ENCODE peak calls at places on chromosomes 5 and 9, in ten cellular contexts. Z, S, D, W, P, A, G, U, H and E are unnamed samples.
A peak's percentile ranks its signal among the peaks of the same experiment; 100 is the strongest.

GRCh38 chr5:53092242-53092641 is 17.3 kb downstream of the MOCS2 start:
- DNase-seq in U (no peak), H (no peak), W (no peak), S (no peak), P (no peak), Z (no peak), D (no peak), A (no peak), G (no peak), E (no peak)

GRCh38 chr5:167346461-167346860 is 945.0 kb upstream of the WWC1 start:
- DNase-seq in H (no peak), Z (no peak), P (no peak), G (no peak), W (no peak), A (no peak), U (no peak), S (no peak), D (no peak), E (no peak)

GRCh38 chr5:13613621-13614020 is 330.9 kb downstream of the DNAH5 start:
- DNase-seq in U (no peak), D (no peak), S (no peak), P (no peak), H (no peak), A (no peak), G (no peak), Z (no peak), W (no peak), E (no peak)

GRCh38 chr9:98765276-98765675 is 31.1 kb downstream of the ANKS6 start:
- DNase-seq in S (no peak), H (no peak), D (no peak), W (no peak), Z (no peak), A (no peak), P (no peak), G (no peak), U (no peak), E (no peak)

GRCh38 chr5:87400305-87400899 is 12.3 kb downstream of the CCNH start:
- DNase-seq in G (no peak), D (no peak), A (no peak), W (no peak), U (no peak), P (no peak), Z (no peak), S (no peak), H (peak; percentile 62), E (no peak)

GRCh38 chr5:110639307-110639902 is 87.1 kb downstream of the TMEM232 start:
- DNase-seq in A (no peak), Z (no peak), G (no peak), S (no peak), H (peak; percentile 4), W (no peak), U (no peak), D (no peak), P (no peak), E (no peak)

GRCh38 chr9:117777823-117778222 is 73.6 kb downstream of the TLR4 start:
- DNase-seq in D (no peak), U (no peak), G (no peak), S (no peak), Z (no peak), W (peak; percentile 6), A (no peak), P (no peak), H (no peak), E (no peak)

GRCh38 chr9:130263601-130264413 is 1.8 kb upstream of the HMCN2 start:
- DNase-seq in H (peak; percentile 32), D (no peak), U (no peak), W (no peak), Z (no peak), G (no peak), S (no peak), A (peak; percentile 56), P (no peak), E (no peak)

GRCh38 chr5:83256091-83256775 is 178.9 kb downstream of the XRCC4 start:
- DNase-seq in S (no peak), D (no peak), G (no peak), U (no peak), P (no peak), Z (no peak), W (no peak), A (no peak), H (peak; percentile 73), E (no peak)

GRCh38 chr9:133581553-133582343 is 27.4 kb downstream of the FAM163B start:
- DNase-seq in A (no peak), S (no peak), W (peak; percentile 66), G (peak; percentile 75), U (no peak), Z (no peak), D (no peak), P (no peak), H (no peak), E (no peak)

GRCh38 chr9:137965177-137965795 is 87.7 kb downstream of the CACNA1B start:
- DNase-seq in U (no peak), D (peak; percentile 20), H (no peak), G (no peak), P (no peak), S (no peak), W (no peak), A (no peak), Z (no peak), E (no peak)

GRCh38 chr5:172140120-172140519 is 47.9 kb downstream of the STK10 start:
- DNase-seq in S (no peak), G (no peak), A (no peak), D (no peak), Z (no peak), P (no peak), U (no peak), W (no peak), H (no peak), E (no peak)

GRCh38 chr5:127442085-127442484 is 75.4 kb upstream of the PRRC1 start:
- DNase-seq in P (no peak), H (peak; percentile 65), A (no peak), Z (peak; percentile 31), D (no peak), W (no peak), G (no peak), S (no peak), U (no peak), E (no peak)

GRCh38 chr9:4569101-4569500 is 78.8 kb downstream of the SLC1A1 start:
- DNase-seq in Z (no peak), H (peak; percentile 12), A (no peak), U (no peak), P (no peak), D (no peak), G (no peak), S (no peak), W (no peak), E (no peak)

GRCh38 chr5:78508231-78508765 is 140.3 kb downstream of the LHFPL2 start:
- DNase-seq in P (peak; percentile 31), Z (no peak), U (no peak), G (no peak), A (no peak), H (peak; percentile 60), D (no peak), W (no peak), S (no peak), E (no peak)

GRCh38 chr9:76537150-76537646 is 78.2 kb downstream of the GCNT1 start:
- DNase-seq in Z (no peak), A (peak; percentile 71), W (peak; percentile 34), D (no peak), P (no peak), G (peak; percentile 36), H (no peak), S (no peak), U (peak; percentile 63), E (no peak)

GRCh38 chr5:165928971-165929370 is 2362.5 kb upstream of the WWC1 start:
- DNase-seq in D (no peak), S (no peak), P (no peak), H (no peak), Z (no peak), W (no peak), U (no peak), G (no peak), A (no peak), E (no peak)

GRCh38 chr9:33272061-33272460 is 7.2 kb downstream of the CHMP5 start:
- DNase-seq in P (no peak), U (no peak), Z (no peak), G (no peak), W (no peak), S (no peak), H (no peak), D (no peak), A (no peak), E (peak; percentile 21)

DNA sequence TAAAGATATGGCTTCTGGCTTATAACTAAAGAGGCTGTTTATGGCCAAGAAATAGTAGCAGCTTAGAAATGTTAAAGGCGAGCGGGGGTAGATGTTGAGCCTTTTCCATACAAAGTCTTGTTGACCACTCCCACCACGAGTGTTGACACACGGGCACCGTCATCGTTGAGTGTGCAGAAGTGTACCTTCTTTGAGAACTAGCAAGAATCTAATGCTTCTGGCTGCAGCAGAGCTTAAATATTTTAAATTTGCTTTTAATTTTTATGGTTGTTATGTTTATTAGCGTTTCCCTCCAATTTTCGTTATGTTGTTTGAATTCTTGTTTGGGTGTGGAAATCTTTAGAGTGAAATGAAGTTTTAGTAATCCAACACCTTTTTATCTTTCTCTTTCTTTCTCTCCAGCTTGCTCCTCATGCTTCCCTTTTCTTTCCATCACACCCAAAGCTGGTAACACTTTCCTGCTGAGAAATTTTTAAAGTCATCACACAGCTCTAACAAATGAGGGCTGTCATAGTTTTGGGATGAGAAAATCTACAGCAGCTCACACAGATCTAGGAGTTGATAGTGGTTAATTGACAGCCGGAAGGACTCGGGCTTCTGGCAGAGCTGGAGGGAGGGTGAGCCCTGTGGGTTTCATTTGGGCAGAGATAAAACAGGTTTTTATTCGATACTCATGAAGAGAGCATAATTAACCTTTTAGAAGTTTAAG is 120.1 kb upstream of the ZNF608 start:
- DNase-seq in U (no peak), H (peak; percentile 22), S (no peak), Z (peak; percentile 9), A (no peak), W (no peak), P (no peak), G (no peak), D (peak; percentile 58), E (no peak)
- H3K4me3 ChIP-seq in U (no peak overlapping the region), H (peak overlapping the region; percentile 33), S (no peak overlapping the region), Z (no peak overlapping the region), A (no peak overlapping the region), W (no peak overlapping the region), P (no peak overlapping the region), G (no peak overlapping the region), D (no peak overlapping the region), E (no peak overlapping the region)

GRCh38 chr9:127660886-127661285 is 45.9 kb upstream of the CFAP157 start:
- DNase-seq in Z (no peak), D (no peak), U (no peak), S (no peak), A (no peak), G (no peak), W (no peak), H (no peak), P (no peak), E (no peak)
- H3K36me3 ChIP-seq in Z (peaks cover 38% of the 10 kb centered on the region), D (peaks cover 75% of the 10 kb centered on the region), U (peaks cover 4% of the 10 kb centered on the region), S (no peaks in the 10 kb centered on the region), A (peaks cover 78% of the 10 kb centered on the region), G (peaks cover 77% of the 10 kb centered on the region), W (peaks cover 31% of the 10 kb centered on the region), H (peaks cover 38% of the 10 kb centered on the region), P (no peaks in the 10 kb centered on the region), E (no peaks in the 10 kb centered on the region)

GRCh38 chr5:133957591-133957990 is 10.8 kb downstream of the C5orf15 start:
- DNase-seq in P (no peak), D (no peak), Z (no peak), A (no peak), G (no peak), W (no peak), U (no peak), H (no peak), S (no peak), E (no peak)
- H3K27ac ChIP-seq in P (peak overlapping the region; percentile 37), D (no peak overlapping the region), Z (no peak overlapping the region), A (no peak overlapping the region), G (peak overlapping the region; percentile 47), W (no peak overlapping the region), U (no peak overlapping the region), H (no peak overlapping the region), S (no peak overlapping the region), E (no peak overlapping the region)

GRCh38 chr5:178080618-178081410 is 32.5 kb upstream of the N4BP3 start:
- DNase-seq in U (no peak), W (no peak), P (no peak), H (no peak), D (no peak), Z (no peak), S (no peak), G (no peak), A (no peak), E (no peak)
- H3K4me3 ChIP-seq in U (no peak overlapping the region), W (no peak overlapping the region), P (peak overlapping the region; percentile 10), H (no peak overlapping the region), D (no peak overlapping the region), Z (no peak overlapping the region), S (no peak overlapping the region), G (no peak overlapping the region), A (no peak overlapping the region), E (no peak overlapping the region)